ENCODE peak calls at places on chromosomes 12 and 14, in four cellular contexts. Z is brain microvascular endothelial cell, Q is HT1080, G is sigmoid colon. N is an unnamed sample.

GRCh38 chr12:123747309-123747708 is 14.8 kb upstream of the DNAH10 start:
- DNase-seq in Q (no peak), Z (no peak), G (no peak), N (no peak)

GRCh38 chr12:43292699-43293098 is 259.3 kb downstream of the ADAMTS20 start:
- DNase-seq in G (no peak), Z (no peak), Q (peak), N (peak)

GRCh38 chr14:76194327-76194726 is 42.6 kb downstream of the GPATCH2L start:
- DNase-seq in Q (no peak), Z (no peak), G (no peak), N (no peak)

GRCh38 chr12:8780389-8780788 is 42.0 kb upstream of the A2ML1 start:
- DNase-seq in Q (peak), G (no peak), Z (peak), N (peak)

GRCh38 chr12:124456652-124457152 is 110.7 kb downstream of the NCOR2 start:
- DNase-seq in Q (no peak), G (peak), Z (no peak), N (no peak)

GRCh38 chr12:63440063-63440462 is 228.2 kb downstream of the DPY19L2 start:
- DNase-seq in G (no peak), Z (no peak), Q (no peak), N (no peak)

GRCh38 chr12:29216266-29216665 is 67.2 kb downstream of the FAR2 start:
- DNase-seq in Z (no peak), G (no peak), Q (no peak), N (no peak)

GRCh38 chr12:112907415-112908157 is 824 bp downstream of the OAS1 start:
- DNase-seq in G (no peak), Z (no peak), Q (no peak), N (no peak)

GRCh38 chr12:93908846-93909592 is 231.8 kb downstream of the CRADD start:
- DNase-seq in Q (no peak), G (no peak), Z (peak), N (no peak)

GRCh38 chr12:108381793-108382436 is 42.8 kb upstream of the CMKLR1 start:
- DNase-seq in Z (peak), Q (peak), G (no peak), N (no peak)

GRCh38 chr14:56310643-56311042 is 192.4 kb downstream of the PELI2 start:
- DNase-seq in Z (peak), Q (no peak), G (no peak), N (peak)

GRCh38 chr14:90275820-90276219 is 19.5 kb downstream of the PSMC1 start:
- DNase-seq in G (no peak), Z (peak), Q (no peak), N (no peak)

GRCh38 chr12:46360370-46360769 is 12.2 kb downstream of the SLC38A2 start:
- DNase-seq in Q (no peak), Z (no peak), G (no peak), N (no peak)

GRCh38 chr12:46963977-46964376 is 115.4 kb upstream of the PCED1B start:
- DNase-seq in Z (no peak), G (no peak), Q (peak), N (no peak)

GRCh38 chr14:74985028-74985310 is 17.8 kb upstream of the EIF2B2 start:
- DNase-seq in G (no peak), Z (no peak), Q (no peak), N (no peak)

GRCh38 chr14:50657753-50658152 is 10.4 kb downstream of the SAV1 start:
- DNase-seq in G (no peak), Q (no peak), Z (no peak), N (no peak)

GRCh38 chr12:46524778-46525177 is 152.2 kb upstream of the SLC38A2 start:
- DNase-seq in G (peak), Z (peak), Q (peak), N (peak)

GRCh38 chr12:129138776-129139175 is 285.5 kb downstream of the GLT1D1 start:
- DNase-seq in Z (no peak), Q (no peak), G (no peak), N (no peak)

GRCh38 chr12:86660488-86661171 is 404.4 kb upstream of the MGAT4C start:
- DNase-seq in G (no peak), Z (peak), Q (peak), N (peak)

GRCh38 chr12:79183946-79184345 is 319.4 kb downstream of the SYT1 start:
- DNase-seq in G (no peak), Z (no peak), Q (no peak), N (no peak)

GRCh38 chr14:60171690-60172089 is 6.5 kb upstream of the DHRS7 start:
- DNase-seq in Q (no peak), G (no peak), Z (no peak), N (no peak)

GRCh38 chr14:104090071-104090748 is 4.7 kb downstream of the ASPG start:
- DNase-seq in Z (no peak), G (no peak), Q (no peak), N (no peak)

GRCh38 chr14:74921987-74922751 is 891 bp downstream of the RPS6KL1 start:
- DNase-seq in Z (no peak), G (peak), Q (no peak), N (no peak)

GRCh38 chr14:55430024-55430690 is 10.3 kb downstream of the TBPL2 start:
- DNase-seq in Z (peak), Q (peak), G (no peak), N (peak)

GRCh38 chr14:63938198-63939005 is 85.6 kb downstream of the SYNE2 start:
- DNase-seq in G (no peak), Z (no peak), Q (no peak), N (no peak)

GRCh38 chr14:29898470-29898869 is 29.2 kb downstream of the PRKD1 start:
- DNase-seq in Q (no peak), Z (no peak), G (no peak), N (no peak)

GRCh38 chr12:3042394-3042793 is 34.8 kb upstream of the TSPAN9 start:
- DNase-seq in Q (no peak), G (no peak), Z (no peak), N (no peak)

GRCh38 chr14:67517083-67517482 is 16.0 kb upstream of the PLEKHH1 start:
- DNase-seq in Q (peak), Z (no peak), G (peak), N (no peak)

GRCh38 chr12:110983811-110984210 is 63.4 kb upstream of the MYL2 start:
- DNase-seq in Q (no peak), Z (no peak), G (no peak), N (no peak)

GRCh38 chr12:106251636-106252035 is 3.8 kb upstream of the CKAP4 start:
- DNase-seq in Z (no peak), Q (peak), G (no peak), N (no peak)

GRCh38 chr14:64488590-64489099 is 15.0 kb downstream of the ZBTB25 start:
- DNase-seq in G (no peak), Z (no peak), Q (no peak), N (no peak)

GRCh38 chr12:13176257-13176656 is 20.3 kb upstream of the EMP1 start:
- DNase-seq in Q (no peak), Z (no peak), G (no peak), N (no peak)

GRCh38 chr12:8661016-8661415 is 1.6 kb downstream of the MFAP5 start:
- DNase-seq in Z (no peak), G (peak), Q (no peak), N (no peak)

GRCh38 chr14:65230287-65230728 is 128.0 kb upstream of the MAX start:
- DNase-seq in Q (no peak), G (peak), Z (no peak), N (no peak)

GRCh38 chr14:68942281-68943035 is 36.6 kb downstream of the ACTN1 start:
- DNase-seq in G (no peak), Z (no peak), Q (no peak), N (no peak)

GRCh38 chr12:41980390-41980789 is 164.3 kb downstream of the GXYLT1 start:
- DNase-seq in Z (no peak), G (no peak), Q (no peak), N (no peak)